ENCODE peak calls at places on chromosomes 5 and 9, in seven cellular contexts. E, X, L, C, G, U and T are unnamed samples.

GRCh38 chr9:110076894-110077725 is 130.8 kb downstream of the C9orf152 start:
- DNase-seq in E (no peak), X (no peak), L (no peak), C (no peak), G (no peak), U (no peak), T (no peak)

GRCh38 chr5:35815089-35815936 is 41.4 kb upstream of the IL7R start:
- DNase-seq in E (no peak), X (no peak), L (no peak), C (no peak), G (peak; percentile 62), U (peak; percentile 71), T (peak; percentile 42)

GRCh38 chr9:17398351-17398750 is 180.5 kb upstream of the SH3GL2 start:
- DNase-seq in E (no peak), X (no peak), L (no peak), C (no peak), G (no peak), U (no peak), T (no peak)

GRCh38 chr5:139833525-139833924 is 37.9 kb downstream of the PSD2 start:
- DNase-seq in E (no peak), X (peak; percentile 7), L (no peak), C (no peak), G (no peak), U (no peak), T (no peak)

GRCh38 chr9:123929177-123929869 is 603 bp downstream of the DENND1A start:
- DNase-seq in E (no peak), X (no peak), L (no peak), C (no peak), G (no peak), U (peak; percentile 61), T (peak; percentile 29)

GRCh38 chr9:95171001-95171400 is 146.5 kb downstream of the FANCC start:
- DNase-seq in E (no peak), X (no peak), L (no peak), C (no peak), G (no peak), U (peak; percentile 77), T (peak; percentile 54)

GRCh38 chr5:159422371-159422770 is 92.1 kb upstream of the IL12B start:
- DNase-seq in E (no peak), X (no peak), L (no peak), C (no peak), G (no peak), U (no peak), T (no peak)

GRCh38 chr5:57698785-57699184 is 216.2 kb upstream of the ACTBL2 start:
- DNase-seq in E (no peak), X (no peak), L (no peak), C (no peak), G (no peak), U (no peak), T (no peak)

GRCh38 chr9:3136999-3137675 is 293.2 kb upstream of the PUM3 start:
- DNase-seq in E (no peak), X (no peak), L (no peak), C (no peak), G (no peak), U (no peak), T (no peak)

GRCh38 chr5:116669261-116670049 is 94.8 kb upstream of the SEMA6A start:
- DNase-seq in E (no peak), X (no peak), L (no peak), C (no peak), G (no peak), U (no peak), T (no peak)

GRCh38 chr5:67969631-67970030 is 245.9 kb upstream of the PIK3R1 start:
- DNase-seq in E (no peak), X (no peak), L (no peak), C (no peak), G (no peak), U (no peak), T (no peak)

GRCh38 chr9:121725008-121725795 is 73.8 kb downstream of the DAB2IP start:
- DNase-seq in E (peak; percentile 94), X (peak; percentile 98), L (peak; percentile 97), C (peak; percentile 90), G (no peak), U (no peak), T (no peak)

GRCh38 chr5:27516437-27516836 is 478.1 kb upstream of the CDH9 start:
- DNase-seq in E (no peak), X (no peak), L (no peak), C (no peak), G (no peak), U (no peak), T (no peak)

DNA sequence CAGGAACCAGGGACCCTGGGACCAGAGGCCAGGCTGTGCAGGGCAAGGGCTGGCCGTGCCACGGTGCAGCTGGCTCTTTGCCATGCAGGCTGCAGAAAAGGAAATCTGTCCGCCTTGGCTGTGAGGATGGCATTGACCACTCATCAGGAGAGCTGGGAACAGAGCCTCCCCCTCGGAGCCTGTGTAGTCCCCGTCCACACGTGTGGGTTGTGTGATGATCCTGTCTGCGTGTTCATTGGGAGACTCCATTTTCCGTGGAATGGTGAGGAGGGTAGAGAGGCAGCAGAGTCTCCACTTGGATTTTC is 47.7 kb downstream of the EHMT1 start:
- DNase-seq in E (no peak), X (peak; percentile 59), L (no peak), C (no peak), G (no peak), U (no peak), T (no peak)
- H3K27ac ChIP-seq in E (no peak overlapping the region), X (peak overlapping the region; percentile 19), L (peak overlapping the region; percentile 31), C (peak overlapping the region; percentile 12), G (no peak overlapping the region), U (peak overlapping the region; percentile 85), T (no peak overlapping the region)

DNA sequence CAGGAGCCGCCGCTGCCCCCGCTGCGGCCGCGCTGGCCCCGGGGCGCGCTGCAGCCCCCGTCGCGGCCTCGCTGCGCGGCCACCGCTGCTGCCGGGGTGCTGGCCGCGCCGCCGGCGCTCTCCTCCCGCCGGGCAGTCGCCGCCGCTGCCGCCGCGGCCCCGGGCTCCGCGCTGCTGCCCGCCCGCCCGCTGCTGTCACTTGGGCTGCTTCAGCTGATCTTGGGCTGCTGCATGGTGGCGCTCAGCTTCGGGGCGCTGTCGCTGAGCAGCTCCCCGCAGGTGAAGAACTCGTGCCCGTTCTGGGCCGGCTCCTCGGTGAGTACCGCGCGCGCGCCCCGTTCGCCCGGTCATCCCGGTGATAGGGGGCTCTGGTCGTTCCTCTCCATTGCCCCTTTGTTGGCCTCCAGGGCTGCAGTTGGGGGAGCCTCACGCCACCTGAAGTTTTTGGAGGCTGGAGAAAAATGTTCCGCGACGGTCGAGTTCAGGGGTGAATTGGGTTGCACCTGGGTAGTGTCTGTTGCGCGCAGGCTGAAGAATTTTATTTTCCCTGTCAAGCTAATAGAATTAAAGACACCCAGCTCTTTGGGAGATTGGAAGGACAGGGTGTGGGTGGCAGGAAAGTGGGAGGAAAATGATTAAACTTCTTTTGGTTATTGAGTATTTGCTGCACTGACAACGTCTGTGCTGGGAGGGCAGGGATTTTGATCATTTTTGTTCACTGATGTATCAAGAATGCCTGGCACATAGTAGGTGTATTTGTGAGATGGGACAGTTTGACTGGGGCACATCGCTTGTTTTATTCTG is 596 bp downstream of the ENTREP1 start:
- DNase-seq in E (no peak), X (peak; percentile 50), L (peak; percentile 33), C (peak; percentile 45), G (no peak), U (no peak), T (no peak)
- H3K4me3 ChIP-seq in E (peak overlapping the region; percentile 66), X (peak overlapping the region; percentile 60), L (peak overlapping the region; percentile 87), C (peak overlapping the region; percentile 59), G (no peak overlapping the region), U (no peak overlapping the region), T (no peak overlapping the region)

GRCh38 chr5:151740958-151741373 is 17.5 kb downstream of the ATOX1 start:
- DNase-seq in E (no peak), X (no peak), L (no peak), C (no peak), G (no peak), U (no peak), T (no peak)
- H3K4me1 ChIP-seq in E (peaks cover 5% of the 10 kb centered on the region), X (peaks cover 14% of the 10 kb centered on the region), L (peaks cover 5% of the 10 kb centered on the region), C (peaks cover 25% of the 10 kb centered on the region), G (no peaks in the 10 kb centered on the region), U (peaks cover 19% of the 10 kb centered on the region), T (peaks cover 21% of the 10 kb centered on the region)

GRCh38 chr5:134071850-134072207 is 42.7 kb upstream of the TCF7 start:
- DNase-seq in E (no peak), X (no peak), L (no peak), C (no peak), G (no peak), U (no peak), T (no peak)
- H3K27ac ChIP-seq in E (no peak overlapping the region), X (no peak overlapping the region), L (no peak overlapping the region), C (no peak overlapping the region), G (no peak overlapping the region), U (no peak overlapping the region), T (no peak overlapping the region)

DNA sequence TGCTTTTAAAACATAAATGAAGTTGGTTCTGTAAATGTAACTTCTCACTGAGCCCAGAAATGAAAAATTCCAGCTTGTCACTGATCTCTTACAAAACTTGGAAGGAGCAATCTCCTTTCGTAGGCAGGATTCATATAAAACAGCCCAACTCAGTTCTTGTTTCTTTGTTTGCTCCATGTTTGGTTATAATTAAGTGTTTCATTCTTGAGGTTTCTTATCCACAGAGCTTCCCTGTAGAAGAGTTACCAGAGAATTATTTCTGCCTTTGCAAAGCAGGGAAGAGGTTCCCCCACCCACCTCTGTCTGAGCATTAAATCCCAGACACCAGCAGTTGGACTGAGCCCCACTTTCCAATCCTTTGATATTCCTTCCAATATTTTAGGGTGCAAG is 34.1 kb upstream of the RAI14 start:
- DNase-seq in E (no peak), X (no peak), L (no peak), C (no peak), G (no peak), U (no peak), T (no peak)
- H3K4me3 ChIP-seq in E (no peak overlapping the region), X (no peak overlapping the region), L (no peak overlapping the region), C (no peak overlapping the region), G (no peak overlapping the region), U (no peak overlapping the region), T (no peak overlapping the region)

DNA sequence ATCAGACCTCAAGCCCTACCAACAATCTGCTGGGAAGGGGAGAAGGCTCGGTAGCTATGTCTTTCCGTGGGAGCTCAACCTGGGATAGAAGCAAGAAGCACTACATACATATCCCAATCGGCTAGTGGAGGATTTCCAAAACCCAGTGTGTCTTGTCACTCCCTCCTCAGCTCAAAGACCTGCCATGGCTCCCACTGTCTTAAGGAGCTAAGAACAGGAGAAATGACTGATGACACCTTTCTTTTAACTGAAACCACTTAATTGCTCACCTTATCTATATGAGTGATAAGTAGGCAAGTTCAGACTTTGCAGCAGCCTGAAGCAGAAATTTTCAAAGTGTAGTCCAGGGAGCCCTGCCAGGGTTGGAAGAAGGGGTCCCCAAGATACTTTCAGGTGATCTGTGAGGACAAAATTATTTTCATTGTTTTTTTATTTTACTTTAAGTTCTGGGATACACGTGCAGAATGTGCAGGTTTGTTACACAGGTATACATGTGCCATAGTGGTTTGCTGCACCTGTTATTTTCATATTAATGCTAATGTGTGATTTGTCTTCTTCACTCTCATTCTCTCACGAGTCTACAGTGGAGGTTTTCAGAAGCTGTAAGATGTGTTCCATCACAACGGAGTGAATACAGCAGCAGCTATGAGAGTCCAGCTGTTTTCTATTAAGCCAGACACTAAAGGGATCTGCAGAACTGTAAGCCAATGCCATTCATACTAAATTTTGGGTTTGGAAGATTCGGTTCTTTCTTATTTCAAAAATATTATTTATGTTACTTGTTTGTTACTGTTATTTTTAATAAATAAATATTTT is 41.4 kb downstream of the PAX5 start:
- DNase-seq in E (no peak), X (no peak), L (no peak), C (no peak), G (no peak), U (no peak), T (no peak)
- H3K4me1 ChIP-seq in E (no peaks in the 10 kb centered on the region), X (no peaks in the 10 kb centered on the region), L (no peaks in the 10 kb centered on the region), C (peaks cover 5% of the 10 kb centered on the region), G (no peaks in the 10 kb centered on the region), U (peaks cover 44% of the 10 kb centered on the region), T (peaks cover 5% of the 10 kb centered on the region)

GRCh38 chr5:39216621-39217020 is 2.7 kb downstream of the FYB1 start:
- DNase-seq in E (no peak), X (no peak), L (no peak), C (no peak), G (no peak), U (no peak), T (no peak)
- H3K27ac ChIP-seq in E (no peak overlapping the region), X (no peak overlapping the region), L (no peak overlapping the region), C (no peak overlapping the region), G (peak overlapping the region; percentile 3), U (no peak overlapping the region), T (peak overlapping the region; percentile 84)